ENCODE peak calls at places on chromosomes 11 and 22, in eight cellular contexts. One of them, this sample, is unnamed.

GRCh38 chr11:76279038-76279437 is 72.7 kb upstream of the WNT11 start:
- DNase-seq in foreskin keratinocyte: no peak
- DNase-seq in A549: no peak
- DNase-seq in right atrium auricular region: no peak
- DNase-seq in fibroblast of lung: no peak
- DNase-seq in prostate gland: no peak
- DNase-seq in AG04450: no peak
- DNase-seq in upper lobe of right lung: no peak
- DNase-seq in this sample: no peak

GRCh38 chr11:2194877-2195755 is 23.5 kb upstream of the TH start:
- DNase-seq in prostate gland: no peak
- DNase-seq in foreskin keratinocyte: no peak
- DNase-seq in A549: peak; percentile 44
- DNase-seq in AG04450: no peak
- DNase-seq in fibroblast of lung: peak; percentile 5
- DNase-seq in upper lobe of right lung: no peak
- DNase-seq in right atrium auricular region: no peak
- DNase-seq in this sample: no peak

GRCh38 chr11:68282141-68282860 is 10.5 kb upstream of the C11orf24 start:
- DNase-seq in right atrium auricular region: no peak
- DNase-seq in prostate gland: no peak
- DNase-seq in fibroblast of lung: no peak
- DNase-seq in A549: no peak
- DNase-seq in AG04450: no peak
- DNase-seq in foreskin keratinocyte: peak; percentile 79
- DNase-seq in upper lobe of right lung: no peak
- DNase-seq in this sample: no peak

GRCh38 chr11:36412781-36413383 is 97.2 kb downstream of the TRAF6 start:
- DNase-seq in foreskin keratinocyte: no peak
- DNase-seq in fibroblast of lung: peak; percentile 70
- DNase-seq in AG04450: peak; percentile 50
- DNase-seq in prostate gland: no peak
- DNase-seq in right atrium auricular region: no peak
- DNase-seq in A549: no peak
- DNase-seq in upper lobe of right lung: no peak
- DNase-seq in this sample: no peak

GRCh38 chr11:7604331-7604973 is 68.8 kb downstream of the CYB5R2 start:
- DNase-seq in A549: peak; percentile 60
- DNase-seq in fibroblast of lung: no peak
- DNase-seq in AG04450: no peak
- DNase-seq in foreskin keratinocyte: no peak
- DNase-seq in upper lobe of right lung: no peak
- DNase-seq in right atrium auricular region: no peak
- DNase-seq in prostate gland: no peak
- DNase-seq in this sample: no peak

GRCh38 chr22:41289681-41290080 is 3.7 kb upstream of the RANGAP1 start:
- DNase-seq in AG04450: no peak
- DNase-seq in fibroblast of lung: no peak
- DNase-seq in A549: no peak
- DNase-seq in right atrium auricular region: no peak
- DNase-seq in upper lobe of right lung: no peak
- DNase-seq in prostate gland: no peak
- DNase-seq in foreskin keratinocyte: no peak
- DNase-seq in this sample: no peak

GRCh38 chr11:7936615-7937014 is 4.9 kb downstream of the OR10A3 start:
- DNase-seq in fibroblast of lung: no peak
- DNase-seq in prostate gland: no peak
- DNase-seq in A549: no peak
- DNase-seq in foreskin keratinocyte: peak; percentile 44
- DNase-seq in AG04450: no peak
- DNase-seq in right atrium auricular region: no peak
- DNase-seq in upper lobe of right lung: no peak
- DNase-seq in this sample: no peak

GRCh38 chr11:86740628-86741488 is 59.5 kb upstream of the PRSS23 start:
- DNase-seq in foreskin keratinocyte: peak; percentile 94
- DNase-seq in right atrium auricular region: peak; percentile 85
- DNase-seq in AG04450: peak; percentile 88
- DNase-seq in fibroblast of lung: peak; percentile 98
- DNase-seq in prostate gland: peak; percentile 46
- DNase-seq in upper lobe of right lung: no peak
- DNase-seq in A549: peak; percentile 95
- DNase-seq in this sample: peak; percentile 61

GRCh38 chr11:10927533-10927932 is 69.7 kb upstream of the ZBED5 start:
- DNase-seq in A549: no peak
- DNase-seq in foreskin keratinocyte: no peak
- DNase-seq in AG04450: no peak
- DNase-seq in fibroblast of lung: no peak
- DNase-seq in right atrium auricular region: no peak
- DNase-seq in upper lobe of right lung: no peak
- DNase-seq in prostate gland: peak; percentile 67
- DNase-seq in this sample: no peak

GRCh38 chr22:26846645-26847044 is 189.3 kb downstream of the MIAT start:
- DNase-seq in right atrium auricular region: peak; percentile 23
- DNase-seq in upper lobe of right lung: no peak
- DNase-seq in prostate gland: no peak
- DNase-seq in AG04450: no peak
- DNase-seq in A549: no peak
- DNase-seq in foreskin keratinocyte: no peak
- DNase-seq in fibroblast of lung: peak; percentile 91
- DNase-seq in this sample: no peak

GRCh38 chr11:106381895-106382294 is 304.4 kb downstream of the AASDHPPT start:
- DNase-seq in upper lobe of right lung: no peak
- DNase-seq in prostate gland: no peak
- DNase-seq in A549: no peak
- DNase-seq in fibroblast of lung: no peak
- DNase-seq in AG04450: no peak
- DNase-seq in right atrium auricular region: no peak
- DNase-seq in foreskin keratinocyte: peak; percentile 59
- DNase-seq in this sample: no peak

GRCh38 chr11:69459848-69460539 is 21.5 kb upstream of the LINC01488 start:
- DNase-seq in AG04450: no peak
- DNase-seq in A549: no peak
- DNase-seq in prostate gland: no peak
- DNase-seq in upper lobe of right lung: no peak
- DNase-seq in foreskin keratinocyte: no peak
- DNase-seq in fibroblast of lung: no peak
- DNase-seq in right atrium auricular region: no peak
- DNase-seq in this sample: no peak

GRCh38 chr11:113288286-113288863 is 26.0 kb upstream of the TTC12 start:
- DNase-seq in A549: no peak
- DNase-seq in AG04450: no peak
- DNase-seq in foreskin keratinocyte: no peak
- DNase-seq in prostate gland: no peak
- DNase-seq in right atrium auricular region: no peak
- DNase-seq in fibroblast of lung: no peak
- DNase-seq in upper lobe of right lung: no peak
- DNase-seq in this sample: no peak

DNA sequence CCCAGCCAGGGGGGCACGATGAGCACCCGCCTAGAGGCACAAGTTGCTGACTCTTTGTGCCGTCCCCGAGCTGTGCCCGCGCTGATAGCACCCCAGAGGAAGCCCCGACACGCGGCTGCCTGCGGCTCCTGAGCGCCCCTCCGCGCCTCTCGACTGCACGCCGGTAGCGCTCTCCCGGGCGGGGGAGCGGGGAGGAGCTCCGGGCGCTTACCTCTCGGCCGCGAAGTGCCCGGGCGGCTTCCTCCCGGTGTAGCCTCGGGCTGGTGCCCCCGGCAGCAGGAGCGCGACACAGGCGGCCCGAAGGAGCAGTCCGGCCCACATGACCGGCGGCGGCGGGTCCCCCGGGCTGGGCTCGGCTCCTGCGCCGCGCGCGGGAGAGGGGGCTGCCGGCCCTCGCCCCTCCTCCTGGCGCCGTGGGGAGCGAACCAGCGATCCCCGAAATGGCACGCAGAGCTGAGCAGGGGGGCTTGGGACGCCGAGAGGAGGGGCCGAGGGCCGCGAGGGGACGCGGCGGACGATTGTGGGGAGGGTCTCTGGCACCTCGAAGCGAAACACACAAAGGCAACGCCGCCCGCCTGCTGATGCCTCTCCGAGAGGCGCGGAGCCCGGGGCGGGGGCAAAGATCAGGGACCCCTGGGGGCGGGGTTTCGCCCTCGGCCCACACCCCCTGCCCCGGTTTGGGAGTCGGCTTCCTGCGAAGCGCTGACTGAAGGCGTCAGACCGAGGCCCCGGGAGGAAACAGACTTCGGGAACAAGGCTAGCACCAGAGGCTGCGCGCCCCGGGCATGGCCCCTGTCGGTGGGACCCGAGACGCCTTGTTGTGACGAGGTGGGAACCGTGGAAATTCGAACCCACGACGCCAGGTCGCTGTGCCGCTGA is at the start of gene VWCE:
- DNase-seq in AG04450: no peak
- DNase-seq in A549: peak; percentile 50
- DNase-seq in foreskin keratinocyte: peak; percentile 50
- DNase-seq in right atrium auricular region: no peak
- DNase-seq in fibroblast of lung: peak; percentile 49
- DNase-seq in prostate gland: peak; percentile 26
- DNase-seq in upper lobe of right lung: peak; percentile 84
- DNase-seq in this sample: peak; percentile 54
- TF ChIP-seq CTCF in AG04450: peak; percentile 42
- TF ChIP-seq CTCF in A549: peak; percentile 29
- TF ChIP-seq CTCF in foreskin keratinocyte: peak; percentile 72
- TF ChIP-seq CTCF in right atrium auricular region: no peak
- TF ChIP-seq CTCF in fibroblast of lung: peak; percentile 39
- TF ChIP-seq CTCF in prostate gland: no peak
- TF ChIP-seq CTCF in upper lobe of right lung: peak; percentile 30
- TF ChIP-seq CTCF in this sample: no peak

DNA sequence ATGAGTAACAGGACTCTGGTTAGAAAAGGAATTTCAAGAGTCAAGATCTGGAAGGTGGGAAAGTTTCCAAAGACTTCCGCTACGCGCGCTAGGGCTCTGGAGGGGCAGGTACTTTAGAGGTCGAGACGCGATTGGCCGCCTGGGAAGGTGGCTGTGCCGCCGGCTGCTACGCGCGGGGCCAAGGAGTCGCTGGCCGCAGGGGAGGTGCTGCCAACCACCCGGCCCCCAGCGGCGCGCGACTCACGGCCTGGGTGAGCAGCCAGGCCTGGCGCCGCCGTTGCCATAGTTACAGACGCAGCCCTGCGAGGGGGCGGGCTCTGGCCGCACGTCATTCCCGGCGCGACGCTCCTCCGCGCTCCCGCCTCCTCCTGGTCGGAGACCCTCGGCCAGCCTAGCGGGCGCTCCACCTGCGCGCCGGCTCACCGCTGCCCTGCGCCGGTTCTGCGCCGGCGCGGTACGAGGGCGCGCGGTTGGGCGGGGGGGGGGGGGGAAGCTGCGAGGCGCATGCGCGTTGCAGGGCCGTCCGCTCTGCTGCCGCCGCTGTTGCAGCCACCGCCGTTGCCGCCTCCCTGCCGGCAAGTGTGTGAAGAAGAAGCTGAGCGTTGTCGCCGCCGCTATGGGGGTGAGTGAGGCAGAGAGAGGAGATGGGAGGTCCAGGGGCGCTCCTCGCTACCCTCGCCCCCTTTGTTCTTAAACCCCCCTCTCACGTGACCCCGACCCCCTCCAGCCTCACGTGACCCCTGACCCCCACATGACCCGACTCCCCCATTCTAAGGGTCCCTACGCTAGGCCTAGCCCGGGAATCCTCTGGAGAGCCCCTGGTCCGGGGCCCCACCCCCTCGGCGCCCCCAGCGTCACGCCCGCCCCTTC is at the start of gene NAA40:
- DNase-seq in prostate gland: peak; percentile 86
- DNase-seq in A549: peak; percentile 98
- DNase-seq in upper lobe of right lung: peak; percentile 97
- DNase-seq in AG04450: peak; percentile 90
- DNase-seq in right atrium auricular region: peak; percentile 86
- DNase-seq in foreskin keratinocyte: peak; percentile 91
- DNase-seq in fibroblast of lung: peak; percentile 91
- DNase-seq in this sample: peak; percentile 83
- TF ChIP-seq CTCF in prostate gland: peak; percentile 47
- TF ChIP-seq CTCF in A549: no peak
- TF ChIP-seq CTCF in upper lobe of right lung: no peak
- TF ChIP-seq CTCF in AG04450: no peak
- TF ChIP-seq CTCF in right atrium auricular region: no peak
- TF ChIP-seq CTCF in foreskin keratinocyte: peak; percentile 29
- TF ChIP-seq CTCF in fibroblast of lung: no peak
- TF ChIP-seq CTCF in this sample: no peak

DNA sequence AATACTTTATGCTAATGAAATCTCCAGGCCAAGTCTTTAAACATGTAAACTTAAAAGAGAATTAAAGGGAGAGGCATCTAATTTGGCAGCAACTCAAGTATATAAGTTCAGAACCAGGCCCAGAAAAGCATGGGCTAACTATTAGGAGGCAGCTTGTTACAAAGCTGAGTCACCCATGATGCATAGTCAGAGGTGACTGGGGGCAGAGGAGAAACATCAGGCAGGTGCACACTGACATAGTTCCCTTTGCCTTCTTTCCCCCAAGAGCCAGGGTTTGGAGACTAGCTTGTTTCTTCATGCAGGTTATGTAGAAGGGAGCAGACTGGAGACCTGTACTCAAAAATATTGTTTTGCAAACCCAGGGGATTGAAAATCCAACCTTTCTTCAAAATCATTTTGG is 619.0 kb downstream of the SOX6 start:
- DNase-seq in right atrium auricular region: no peak
- DNase-seq in fibroblast of lung: peak; percentile 19
- DNase-seq in prostate gland: no peak
- DNase-seq in A549: no peak
- DNase-seq in upper lobe of right lung: no peak
- DNase-seq in AG04450: no peak
- DNase-seq in foreskin keratinocyte: peak; percentile 33
- DNase-seq in this sample: no peak
- TF ChIP-seq CTCF in right atrium auricular region: no peak
- TF ChIP-seq CTCF in fibroblast of lung: no peak
- TF ChIP-seq CTCF in prostate gland: no peak
- TF ChIP-seq CTCF in A549: no peak
- TF ChIP-seq CTCF in upper lobe of right lung: no peak
- TF ChIP-seq CTCF in AG04450: no peak
- TF ChIP-seq CTCF in foreskin keratinocyte: no peak
- TF ChIP-seq CTCF in this sample: no peak

GRCh38 chr22:37018815-37019308 is 385 bp downstream of the TST start:
- DNase-seq in fibroblast of lung: peak; percentile 55
- DNase-seq in foreskin keratinocyte: peak; percentile 23
- DNase-seq in A549: peak; percentile 21
- DNase-seq in right atrium auricular region: peak; percentile 75
- DNase-seq in upper lobe of right lung: peak; percentile 83
- DNase-seq in AG04450: no peak
- DNase-seq in prostate gland: peak; percentile 54
- DNase-seq in this sample: no peak

GRCh38 chr22:37021041-37021440 is 1.5 kb downstream of the MPST start:
- DNase-seq in upper lobe of right lung: no peak
- DNase-seq in prostate gland: no peak
- DNase-seq in AG04450: no peak
- DNase-seq in foreskin keratinocyte: no peak
- DNase-seq in right atrium auricular region: no peak
- DNase-seq in A549: no peak
- DNase-seq in fibroblast of lung: no peak
- DNase-seq in this sample: no peak

GRCh38 chr22:37018086-37018814 is 997 bp downstream of the TST start:
- DNase-seq in A549: no peak
- DNase-seq in prostate gland: no peak
- DNase-seq in upper lobe of right lung: no peak
- DNase-seq in AG04450: no peak
- DNase-seq in fibroblast of lung: no peak
- DNase-seq in right atrium auricular region: no peak
- DNase-seq in foreskin keratinocyte: no peak
- DNase-seq in this sample: no peak

GRCh38 chr22:37020192-37020479 is 594 bp downstream of the MPST start:
- DNase-seq in upper lobe of right lung: no peak
- DNase-seq in right atrium auricular region: no peak
- DNase-seq in prostate gland: peak; percentile 62
- DNase-seq in foreskin keratinocyte: peak; percentile 42
- DNase-seq in AG04450: no peak
- DNase-seq in fibroblast of lung: peak; percentile 53
- DNase-seq in A549: peak; percentile 61
- DNase-seq in this sample: no peak

GRCh38 chr22:37019309-37020191 is at the start of the genes MPST and TST:
- DNase-seq in prostate gland: peak; percentile 75
- DNase-seq in A549: peak; percentile 63
- DNase-seq in foreskin keratinocyte: no peak
- DNase-seq in right atrium auricular region: peak; percentile 67
- DNase-seq in fibroblast of lung: peak; percentile 69
- DNase-seq in upper lobe of right lung: peak; percentile 93
- DNase-seq in AG04450: no peak
- DNase-seq in this sample: no peak
- TF ChIP-seq CTCF in prostate gland: peak; percentile 78
- TF ChIP-seq CTCF in A549: no peak
- TF ChIP-seq CTCF in foreskin keratinocyte: no peak
- TF ChIP-seq CTCF in right atrium auricular region: peak; percentile 39
- TF ChIP-seq CTCF in fibroblast of lung: no peak
- TF ChIP-seq CTCF in upper lobe of right lung: no peak
- TF ChIP-seq CTCF in AG04450: no peak
- TF ChIP-seq CTCF in this sample: no peak